ENCODE peak calls at places on chromosomes 3 and 15, in eight cellular contexts. W, R, P, B, A, N, Y and I are unnamed samples.

GRCh38 chr3:106688463-106688862 is 688.8 kb upstream of the CCDC54 start:
- DNase-seq in R (peak), B (peak), P (no peak), A (no peak), W (peak), Y (no peak), N (no peak), I (peak)

GRCh38 chr15:89356634-89357298 is 22.1 kb upstream of the POLG start:
- DNase-seq in P (no peak), W (no peak), R (no peak), A (peak), B (peak), N (no peak), Y (no peak), I (peak)

GRCh38 chr3:52052831-52053306 is 3.5 kb downstream of the DUSP7 start:
- DNase-seq in W (peak), A (peak), B (peak), N (no peak), P (peak), Y (peak), R (peak), I (no peak)

GRCh38 chr3:189084620-189085019 is 87.2 kb upstream of the TPRG1 start:
- DNase-seq in A (no peak), Y (no peak), P (no peak), B (no peak), N (no peak), R (no peak), W (no peak), I (no peak)

GRCh38 chr3:49346797-49347251 is 7.0 kb upstream of the USP4 start:
- DNase-seq in B (no peak), R (no peak), P (no peak), W (peak), N (no peak), A (peak), Y (no peak), I (no peak)

GRCh38 chr3:17775073-17775472 is 32.6 kb upstream of the TBC1D5 start:
- DNase-seq in Y (no peak), W (no peak), A (no peak), N (no peak), B (no peak), R (no peak), P (no peak), I (no peak)

GRCh38 chr3:183428140-183429023 is at the start of gene MCF2L2:
- DNase-seq in Y (peak), R (no peak), N (peak), B (peak), A (peak), P (peak), W (peak), I (peak)

GRCh38 chr3:59426851-59427565 is 377.2 kb upstream of the CFAP20DC start:
- DNase-seq in W (no peak), N (no peak), A (no peak), B (no peak), P (no peak), Y (no peak), R (peak), I (no peak)

GRCh38 chr3:55609230-55610100 is 122.4 kb upstream of the WNT5A start:
- DNase-seq in P (no peak), N (no peak), B (no peak), R (no peak), Y (no peak), W (no peak), A (no peak), I (no peak)

GRCh38 chr3:188294823-188295487 is 141.0 kb downstream of the LPP start:
- DNase-seq in P (peak), Y (no peak), N (no peak), R (peak), W (peak), A (no peak), B (peak), I (peak)

DNA sequence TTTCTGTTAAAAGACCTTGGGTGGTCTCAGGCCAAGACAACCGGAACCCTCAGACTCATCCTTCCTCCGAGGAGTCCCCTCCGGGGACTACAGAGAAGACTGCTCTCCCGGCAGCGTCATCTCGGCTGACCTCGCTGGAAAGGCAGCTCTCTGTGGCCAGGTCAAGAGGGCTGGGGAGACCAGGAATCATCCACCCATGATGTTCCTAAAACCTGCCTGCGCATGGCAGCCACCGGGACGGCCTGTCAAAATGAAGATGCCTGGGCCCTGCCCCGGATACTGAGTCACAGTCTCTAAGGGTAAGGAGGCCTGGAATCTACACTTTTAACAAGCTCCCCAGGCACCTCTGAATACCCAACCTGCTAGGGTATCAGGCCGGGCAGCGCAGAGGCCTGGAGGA is 78.6 kb downstream of the RPN1 start:
- DNase-seq in A (no peak), N (no peak), Y (no peak), P (no peak), R (no peak), B (no peak), W (no peak), I (no peak)
- TF ChIP-seq CTCF in A (no peak), N (no peak), Y (no peak), P (no peak), R (no peak), B (no peak), W (no peak), I (no peak)

GRCh38 chr3:194637066-194637465 is 3.8 kb upstream of the TMEM44 start:
- DNase-seq in N (no peak), R (no peak), B (no peak), W (no peak), Y (no peak), A (no peak), P (no peak), I (no peak)

GRCh38 chr3:194642769-194643168 is 9.6 kb upstream of the TMEM44 start:
- DNase-seq in P (no peak), N (no peak), R (no peak), B (no peak), A (no peak), W (no peak), Y (no peak), I (no peak)

GRCh38 chr3:194638991-194639605 is 5.9 kb upstream of the TMEM44 start:
- DNase-seq in P (no peak), B (no peak), Y (no peak), R (no peak), A (no peak), N (no peak), W (no peak), I (no peak)

GRCh38 chr3:194637541-194638400 is 4.6 kb upstream of the TMEM44 start:
- DNase-seq in Y (no peak), W (no peak), A (no peak), B (no peak), P (no peak), N (no peak), R (no peak), I (no peak)

GRCh38 chr3:194640829-194641228 is 7.6 kb upstream of the TMEM44 start:
- DNase-seq in R (no peak), B (peak), W (no peak), P (no peak), A (no peak), N (no peak), Y (no peak), I (peak)
- TF ChIP-seq CTCF in R (no peak), B (no peak), W (no peak), P (no peak), A (no peak), N (peak), Y (peak), I (peak)

GRCh38 chr3:157823050-157823449 is 283.2 kb downstream of the SHOX2 start:
- DNase-seq in A (no peak), N (no peak), Y (no peak), W (no peak), P (no peak), R (no peak), B (no peak), I (no peak)
- TF ChIP-seq CTCF in A (no peak), N (no peak), Y (no peak), W (no peak), P (no peak), R (no peak), B (no peak), I (no peak)

DNA sequence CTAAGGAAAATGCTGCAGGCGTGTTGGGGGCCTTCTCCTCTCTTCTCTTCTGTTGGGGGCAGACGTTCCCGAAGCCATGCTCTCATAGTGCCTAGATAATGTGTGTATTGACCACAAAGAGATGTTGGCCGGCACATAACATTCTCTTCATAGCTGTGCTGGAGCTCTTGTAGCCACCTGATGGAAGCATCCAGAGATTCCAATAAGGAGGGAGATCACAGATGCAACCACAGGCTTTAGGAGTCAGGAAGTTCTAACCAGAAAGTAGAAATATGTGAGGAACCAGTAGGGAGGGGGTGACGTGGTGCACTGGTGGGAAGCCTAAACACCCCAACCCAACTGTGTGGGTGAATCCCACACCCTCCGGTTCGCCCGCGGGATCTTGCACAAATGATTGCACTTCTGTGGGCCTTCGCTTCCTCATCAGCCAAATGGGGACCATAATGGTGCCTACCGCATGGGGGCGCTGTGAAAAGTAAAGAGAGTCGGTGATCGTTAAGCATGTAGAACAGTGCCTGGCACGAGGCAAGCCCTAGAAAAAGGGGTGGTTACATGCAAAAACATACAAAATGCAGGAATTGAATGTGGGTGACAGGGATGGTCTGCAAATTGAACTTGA is 87.8 kb downstream of the TOP2B start:
- DNase-seq in R (no peak), A (no peak), Y (no peak), N (no peak), P (no peak), B (no peak), W (no peak), I (no peak)
- TF ChIP-seq CTCF in R (no peak), A (no peak), Y (no peak), N (no peak), P (no peak), B (no peak), W (no peak), I (no peak)

GRCh38 chr15:65084500-65085206 is 8.1 kb downstream of the KBTBD13 start:
- DNase-seq in W (no peak), A (no peak), Y (peak), N (no peak), P (no peak), R (no peak), B (no peak), I (no peak)

GRCh38 chr15:65085207-65085753 is 8.7 kb downstream of the KBTBD13 start:
- DNase-seq in B (no peak), A (no peak), Y (peak), W (peak), N (no peak), P (no peak), R (no peak), I (no peak)

GRCh38 chr15:65082303-65082958 is 5.9 kb downstream of the KBTBD13 start:
- DNase-seq in B (no peak), W (peak), N (no peak), P (peak), R (no peak), A (no peak), Y (peak), I (peak)

GRCh38 chr15:65081758-65082157 is 5.2 kb downstream of the KBTBD13 start:
- DNase-seq in Y (peak), P (no peak), W (no peak), R (no peak), N (no peak), A (no peak), B (no peak), I (no peak)

GRCh38 chr15:65083262-65083701 is 6.7 kb downstream of the KBTBD13 start:
- DNase-seq in W (no peak), B (no peak), N (no peak), P (no peak), A (no peak), Y (peak), R (no peak), I (no peak)
- TF ChIP-seq CTCF in W (peak), B (no peak), N (peak), P (no peak), A (no peak), Y (no peak), R (peak), I (no peak)